ENCODE peak calls at places on chromosomes 2 and 18, in five cellular contexts. Z, I, Q, J and K are unnamed samples.

GRCh38 chr2:214096200-214096599 is 314.7 kb upstream of the VWC2L start:
- DNase-seq in Z (no peak), I (no peak), Q (no peak), J (no peak), K (no peak)

GRCh38 chr2:37324536-37324785 is 172 bp downstream of the PRKD3 start:
- DNase-seq in Z (no peak), I (peak), Q (peak), J (no peak), K (no peak)

GRCh38 chr2:107529146-107529545 is 297.5 kb upstream of the RGPD4 start:
- DNase-seq in Z (no peak), I (no peak), Q (no peak), J (peak), K (no peak)

GRCh38 chr18:49520661-49521145 is 33.7 kb upstream of the C18orf32 start:
- DNase-seq in Z (no peak), I (no peak), Q (no peak), J (no peak), K (no peak)

GRCh38 chr2:1606421-1607235 is 137.7 kb downstream of the PXDN start:
- DNase-seq in Z (no peak), I (no peak), Q (no peak), J (peak), K (no peak)

GRCh38 chr2:71042287-71042686 is 26.2 kb upstream of the NAGK start:
- DNase-seq in Z (no peak), I (no peak), Q (no peak), J (no peak), K (no peak)

GRCh38 chr2:30860715-30861114 is 53.5 kb upstream of the CAPN13 start:
- DNase-seq in Z (no peak), I (no peak), Q (no peak), J (no peak), K (no peak)

GRCh38 chr2:223721746-223722145 is 115.6 kb downstream of the AP1S3 start:
- DNase-seq in Z (no peak), I (no peak), Q (no peak), J (no peak), K (no peak)

GRCh38 chr18:22422909-22423548 is 5.3 kb upstream of the CTAGE1 start:
- DNase-seq in Z (no peak), I (no peak), Q (no peak), J (no peak), K (no peak)

GRCh38 chr2:190456833-190457232 is 48.7 kb downstream of the MFSD6 start:
- DNase-seq in Z (no peak), I (no peak), Q (no peak), J (no peak), K (no peak)

GRCh38 chr2:42928692-42929576 is 136.6 kb upstream of the HAAO start:
- DNase-seq in Z (peak), I (peak), Q (peak), J (peak), K (no peak)

GRCh38 chr2:192749606-192750200 is 555.0 kb upstream of the TMEFF2 start:
- DNase-seq in Z (peak), I (no peak), Q (peak), J (peak), K (no peak)

GRCh38 chr2:183536714-183537113 is 412.5 kb downstream of the NUP35 start:
- DNase-seq in Z (no peak), I (no peak), Q (no peak), J (no peak), K (no peak)

GRCh38 chr2:178152033-178152432 is 39.8 kb downstream of the RBM45 start:
- DNase-seq in Z (no peak), I (no peak), Q (peak), J (no peak), K (no peak)

GRCh38 chr2:218400167-218400929 is 680 bp downstream of the CTDSP1 start:
- DNase-seq in Z (no peak), I (peak), Q (no peak), J (peak), K (no peak)

GRCh38 chr2:9740382-9741040 is 102.8 kb upstream of the TAF1B start:
- DNase-seq in Z (no peak), I (no peak), Q (no peak), J (no peak), K (no peak)

GRCh38 chr2:24825883-24826800 is 32.9 kb downstream of the CENPO start:
- DNase-seq in Z (no peak), I (no peak), Q (no peak), J (peak), K (no peak)

GRCh38 chr18:47215554-47216138 is 35.8 kb downstream of the SKOR2 start:
- DNase-seq in Z (peak), I (peak), Q (peak), J (peak), K (peak)

GRCh38 chr2:39875914-39876267 is 96.8 kb upstream of the THUMPD2 start:
- DNase-seq in Z (no peak), I (no peak), Q (no peak), J (no peak), K (no peak)

GRCh38 chr2:69977208-69977607 is 15.8 kb upstream of the ASPRV1 start:
- DNase-seq in Z (no peak), I (no peak), Q (no peak), J (no peak), K (no peak)

GRCh38 chr2:73823416-73823815 is 5.3 kb upstream of the STAMBP start:
- DNase-seq in Z (no peak), I (no peak), Q (no peak), J (no peak), K (no peak)

GRCh38 chr2:133264951-133265949 is 303.0 kb downstream of the NCKAP5 start:
- DNase-seq in Z (peak), I (no peak), Q (no peak), J (peak), K (no peak)

GRCh38 chr2:69950241-69950640 is 11.2 kb downstream of the ASPRV1 start:
- DNase-seq in Z (no peak), I (no peak), Q (no peak), J (no peak), K (no peak)

GRCh38 chr2:101440127-101440738 is 34.7 kb downstream of the RFX8 start:
- DNase-seq in Z (no peak), I (no peak), Q (peak), J (peak), K (no peak)

GRCh38 chr18:79740741-79741700 is 56.7 kb upstream of the KCNG2 start:
- DNase-seq in Z (no peak), I (no peak), Q (no peak), J (no peak), K (no peak)

GRCh38 chr2:9975805-9976447 is 24.4 kb downstream of the GRHL1 start:
- DNase-seq in Z (no peak), I (peak), Q (no peak), J (no peak), K (no peak)

GRCh38 chr2:207503234-207503633 is 26.5 kb upstream of the CREB1 start:
- DNase-seq in Z (no peak), I (peak), Q (no peak), J (no peak), K (no peak)

GRCh38 chr2:1766400-1766799 is 22.1 kb upstream of the PXDN start:
- DNase-seq in Z (no peak), I (no peak), Q (no peak), J (no peak), K (no peak)

GRCh38 chr2:6429210-6429986 is 436.3 kb downstream of the CMPK2 start:
- DNase-seq in Z (no peak), I (no peak), Q (no peak), J (no peak), K (no peak)

GRCh38 chr2:105487142-105488069 is 88.6 kb upstream of the FHL2 start:
- DNase-seq in Z (no peak), I (no peak), Q (no peak), J (no peak), K (no peak)

GRCh38 chr18:57210711-57211411 is 64.0 kb downstream of the BOD1L2 start:
- DNase-seq in Z (no peak), I (no peak), Q (peak), J (no peak), K (no peak)
- TF ChIP-seq FOXM1 in Z (no peak), I (no peak), Q (no peak), J (no peak), K (no peak)

GRCh38 chr2:128734521-128735295 is 416.0 kb upstream of the HS6ST1 start:
- DNase-seq in Z (no peak), I (no peak), Q (no peak), J (peak), K (no peak)
- TF ChIP-seq FOXM1 in Z (no peak), I (no peak), Q (no peak), J (no peak), K (no peak)

DNA sequence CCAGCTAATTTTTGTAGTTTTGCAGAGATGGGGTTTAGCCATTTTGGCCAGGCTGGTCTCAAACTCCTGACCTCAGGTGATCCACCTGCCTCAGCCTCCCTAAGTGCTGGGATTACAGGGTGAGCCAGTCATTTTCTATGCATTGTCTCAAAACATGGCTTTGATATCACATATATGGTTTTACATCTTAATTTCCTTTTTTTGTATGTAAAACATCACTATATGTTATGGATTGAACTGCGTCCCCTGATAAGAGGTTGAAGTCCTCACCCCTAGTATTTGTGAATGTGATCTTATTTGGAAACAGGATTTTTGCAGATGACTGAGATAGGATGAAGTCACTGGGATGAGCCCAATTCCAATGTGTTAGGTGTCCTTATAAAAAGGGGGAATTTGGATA is 89.8 kb upstream of the MYCN start:
- DNase-seq in Z (no peak), I (no peak), Q (no peak), J (no peak), K (no peak)
- TF ChIP-seq FOXM1 in Z (no peak), I (no peak), Q (no peak), J (no peak), K (no peak)

GRCh38 chr2:128642316-128642715 is 323.6 kb upstream of the HS6ST1 start:
- DNase-seq in Z (no peak), I (no peak), Q (no peak), J (no peak), K (no peak)

GRCh38 chr2:128640166-128640846 is 321.6 kb upstream of the HS6ST1 start:
- DNase-seq in Z (no peak), I (no peak), Q (no peak), J (no peak), K (no peak)

GRCh38 chr2:128640847-128641360 is 322.2 kb upstream of the HS6ST1 start:
- DNase-seq in Z (no peak), I (no peak), Q (no peak), J (no peak), K (no peak)

GRCh38 chr2:128642801-128643200 is 324.1 kb upstream of the HS6ST1 start:
- DNase-seq in Z (no peak), I (no peak), Q (no peak), J (no peak), K (no peak)

DNA sequence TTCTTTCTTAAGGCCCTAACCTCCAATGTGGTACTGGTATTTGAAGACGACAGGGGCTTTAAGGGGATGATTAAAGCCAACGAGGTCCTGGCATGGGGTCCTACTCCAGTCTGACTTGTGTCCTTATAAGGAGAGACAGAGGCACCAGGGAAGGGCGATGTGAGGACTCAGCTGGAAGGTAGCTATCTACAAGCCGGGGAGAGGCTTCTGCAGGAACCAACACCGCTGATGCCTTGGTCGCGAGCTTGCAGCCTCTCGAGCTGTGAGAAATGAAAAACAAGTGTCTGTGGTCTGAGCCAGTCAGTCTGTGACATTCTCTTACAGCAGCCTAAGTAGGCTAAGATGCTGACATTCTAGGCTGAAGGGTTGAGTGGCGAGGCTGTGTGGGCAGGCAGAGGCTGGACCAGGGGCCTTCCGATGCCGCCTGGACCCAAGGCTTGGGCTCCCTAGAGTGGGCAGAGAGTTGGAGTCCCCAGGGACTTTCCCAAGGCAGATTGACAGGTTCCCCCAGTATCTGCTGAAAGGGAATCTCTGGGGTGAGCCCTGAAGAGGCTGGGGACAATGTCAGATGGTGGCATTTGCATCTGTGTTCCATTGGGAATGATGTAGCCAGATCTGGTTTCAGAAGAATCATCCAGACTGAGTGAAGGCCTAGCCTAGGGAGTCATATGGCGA is 322.9 kb upstream of the HS6ST1 start:
- DNase-seq in Z (no peak), I (no peak), Q (no peak), J (no peak), K (no peak)
- TF ChIP-seq FOXM1 in Z (no peak), I (no peak), Q (no peak), J (no peak), K (no peak)

GRCh38 chr18:36034299-36034895 is 33.0 kb downstream of the RPRD1A start:
- DNase-seq in Z (no peak), I (no peak), Q (no peak), J (no peak), K (no peak)

GRCh38 chr18:36031407-36031806 is 36.0 kb downstream of the RPRD1A start:
- DNase-seq in Z (no peak), I (no peak), Q (no peak), J (no peak), K (no peak)

GRCh38 chr18:36038102-36038663 is 29.2 kb downstream of the RPRD1A start:
- DNase-seq in Z (no peak), I (no peak), Q (no peak), J (no peak), K (no peak)

GRCh38 chr18:36031903-36032302 is 35.5 kb downstream of the RPRD1A start:
- DNase-seq in Z (no peak), I (no peak), Q (no peak), J (no peak), K (no peak)

DNA sequence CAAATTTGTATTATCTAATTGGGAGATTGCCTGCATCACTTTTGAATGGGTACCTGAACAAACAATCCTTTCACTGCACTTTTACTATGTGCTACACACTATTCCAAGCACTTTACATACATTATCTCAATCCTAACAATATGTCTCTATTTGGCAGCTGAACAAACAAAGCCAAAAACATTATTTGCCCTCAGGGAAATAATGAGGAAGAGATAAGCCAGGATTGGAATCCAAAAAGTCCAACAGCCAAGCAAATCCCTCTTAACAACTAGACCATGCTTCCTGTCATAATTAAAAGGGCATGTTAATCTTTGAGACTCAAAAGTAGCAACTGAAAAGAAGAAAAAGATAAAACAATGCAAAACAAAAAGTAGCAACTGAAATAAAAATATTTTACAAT is 32.1 kb downstream of the RPRD1A start:
- DNase-seq in Z (no peak), I (no peak), Q (no peak), J (peak), K (no peak)
- TF ChIP-seq FOXM1 in Z (no peak), I (no peak), Q (no peak), J (no peak), K (no peak)

DNA sequence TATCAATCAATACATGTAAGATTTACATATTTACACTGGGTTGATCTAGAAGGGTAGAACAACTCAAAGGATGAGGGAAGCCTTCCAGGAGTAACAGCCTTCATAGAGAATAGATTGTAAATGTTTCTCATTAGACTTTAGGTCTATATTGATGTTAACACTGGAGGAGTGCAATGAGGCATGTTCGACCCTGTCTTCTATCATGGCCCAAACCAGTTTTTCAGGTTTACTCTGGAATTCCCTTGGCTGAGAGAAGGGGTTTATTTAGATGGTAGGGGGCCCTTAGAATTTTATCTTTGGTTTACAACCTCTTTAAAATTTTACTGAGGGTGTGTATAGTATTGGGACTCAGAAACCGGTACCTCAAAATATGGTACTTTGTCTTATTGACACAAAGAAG is 634.9 kb upstream of the PIK3C3 start:
- DNase-seq in Z (no peak), I (no peak), Q (no peak), J (no peak), K (no peak)
- TF ChIP-seq FOXM1 in Z (no peak), I (no peak), Q (no peak), J (no peak), K (no peak)